ENCODE peak calls at places on chromosomes 13 and 19, in six cellular contexts. I, X, P, O, F and G are unnamed samples.

GRCh38 chr13:97851269-97851668 is 102.2 kb upstream of the IPO5 start:
- DNase-seq in I (no peak), X (no peak), P (no peak), O (no peak), F (no peak), G (no peak)

GRCh38 chr19:45768644-45769053 is 403 bp downstream of the SIX5 start:
- DNase-seq in I (no peak), X (peak), P (peak), O (no peak), F (no peak), G (peak)

GRCh38 chr13:40205771-40206240 is 460.6 kb downstream of the FOXO1 start:
- DNase-seq in I (no peak), X (no peak), P (no peak), O (no peak), F (no peak), G (no peak)

GRCh38 chr19:383922-384800 is 24.8 kb downstream of the C2CD4C start:
- DNase-seq in I (no peak), X (no peak), P (no peak), O (peak), F (no peak), G (no peak)

GRCh38 chr13:112844879-112845278 is 124.1 kb upstream of the MCF2L start:
- DNase-seq in I (no peak), X (no peak), P (no peak), O (no peak), F (no peak), G (no peak)

GRCh38 chr13:94419304-94419943 is 60.1 kb downstream of the DCT start:
- DNase-seq in I (no peak), X (no peak), P (no peak), O (no peak), F (no peak), G (no peak)

GRCh38 chr13:79936368-79937136 is 404.4 kb downstream of the SPRY2 start:
- DNase-seq in I (no peak), X (peak), P (no peak), O (peak), F (no peak), G (peak)

GRCh38 chr19:3071764-3072163 is 9.5 kb upstream of the TLE5 start:
- DNase-seq in I (no peak), X (no peak), P (no peak), O (no peak), F (no peak), G (no peak)

GRCh38 chr13:111317042-111317550 is 3.3 kb upstream of the TEX29 start:
- DNase-seq in I (no peak), X (no peak), P (no peak), O (peak), F (no peak), G (no peak)

GRCh38 chr13:48412100-48412556 is 785 bp downstream of the LPAR6 start:
- DNase-seq in I (no peak), X (no peak), P (no peak), O (no peak), F (no peak), G (no peak)